ENCODE peak calls at places on chromosome 18, in eight cellular contexts. E, L, P, H, Q, W, I and D are unnamed samples.

GRCh38 chr18:58135806-58136331 is 91.8 kb downstream of the NEDD4L start:
- DNase-seq in P (peak; percentile 67), L (no peak), Q (peak; percentile 80), I (no peak), H (no peak), W (no peak), E (peak; percentile 77), D (no peak)

GRCh38 chr18:14925281-14925709 is 177.3 kb downstream of the ANKRD30B start:
- DNase-seq in I (peak; percentile 65), H (no peak), W (no peak), Q (peak; percentile 5), P (no peak), L (no peak), E (no peak), D (no peak)

GRCh38 chr18:50113726-50114125 is 81.2 kb downstream of the MYO5B start:
- DNase-seq in Q (no peak), P (no peak), I (no peak), L (no peak), H (no peak), W (no peak), E (no peak), D (no peak)

GRCh38 chr18:30967701-30968100 is 74.8 kb downstream of the DSC3 start:
- DNase-seq in P (no peak), H (no peak), E (no peak), W (no peak), L (no peak), I (no peak), Q (no peak), D (no peak)

GRCh38 chr18:23662309-23663263 is at the start of gene ANKRD29:
- DNase-seq in H (no peak), Q (peak; percentile 4), W (no peak), I (no peak), P (no peak), E (peak; percentile 65), L (no peak), D (peak; percentile 51)

GRCh38 chr18:47108373-47108772 is 41.9 kb downstream of the HDHD2 start:
- DNase-seq in I (no peak), H (no peak), E (no peak), L (no peak), Q (no peak), P (no peak), W (no peak), D (no peak)

GRCh38 chr18:76573325-76574025 is 78.4 kb upstream of the ZNF516 start:
- DNase-seq in I (no peak), W (no peak), H (no peak), L (no peak), E (peak; percentile 60), P (no peak), Q (peak; percentile 42), D (no peak)

GRCh38 chr18:5894613-5895299 is 566 bp downstream of the TMEM200C start:
- DNase-seq in L (peak; percentile 45), H (peak; percentile 54), P (no peak), W (peak; percentile 18), E (no peak), I (no peak), Q (no peak), D (peak; percentile 64)

GRCh38 chr18:61975526-61976326 is 82.9 kb upstream of the RNF152 start:
- DNase-seq in P (no peak), E (no peak), W (no peak), L (no peak), H (no peak), I (no peak), Q (no peak), D (no peak)

GRCh38 chr18:48545690-48546365 is 7.0 kb downstream of the CTIF start:
- DNase-seq in E (no peak), H (peak; percentile 83), L (peak; percentile 64), I (peak; percentile 81), W (peak; percentile 30), Q (peak; percentile 67), P (no peak), D (no peak)

GRCh38 chr18:12543697-12544096 is 114.2 kb downstream of the SPIRE1 start:
- DNase-seq in I (no peak), L (no peak), H (no peak), Q (peak; percentile 41), P (no peak), E (peak; percentile 85), W (no peak), D (no peak)

GRCh38 chr18:12960395-12960794 is 12.6 kb downstream of the SEH1L start:
- DNase-seq in E (no peak), L (no peak), I (no peak), Q (no peak), W (no peak), P (no peak), H (no peak), D (no peak)

GRCh38 chr18:22933958-22934423 is 863 bp downstream of the RBBP8 start:
- DNase-seq in Q (no peak), W (no peak), I (no peak), L (no peak), H (no peak), P (no peak), E (no peak), D (no peak)

GRCh38 chr18:44759925-44760342 is 79.2 kb downstream of the SETBP1 start:
- DNase-seq in I (no peak), W (no peak), L (no peak), H (no peak), P (no peak), Q (no peak), E (no peak), D (no peak)

GRCh38 chr18:75544496-75544895 is 117.0 kb upstream of the SMIM21 start:
- DNase-seq in W (no peak), E (no peak), Q (peak; percentile 37), P (peak; percentile 42), I (no peak), L (no peak), H (no peak), D (no peak)

GRCh38 chr18:41938445-41938844 is 16.6 kb upstream of the PIK3C3 start:
- DNase-seq in I (no peak), P (no peak), E (peak; percentile 21), Q (peak; percentile 94), W (no peak), L (no peak), H (no peak), D (no peak)

GRCh38 chr18:53941601-53942335 is 282.7 kb downstream of the MBD2 start:
- DNase-seq in H (no peak), L (no peak), E (peak; percentile 30), P (no peak), I (no peak), Q (no peak), W (no peak), D (no peak)

GRCh38 chr18:36386150-36386920 is 88.8 kb downstream of the FHOD3 start:
- DNase-seq in P (no peak), L (no peak), H (no peak), E (no peak), I (peak; percentile 57), W (no peak), Q (no peak), D (no peak)

GRCh38 chr18:23593720-23594119 is 7.4 kb upstream of the NPC1 start:
- DNase-seq in H (no peak), W (no peak), P (no peak), Q (peak; percentile 79), E (peak; percentile 95), L (no peak), I (no peak), D (no peak)

GRCh38 chr18:7855671-7856070 is 288.6 kb downstream of the PTPRM start:
- DNase-seq in L (no peak), P (no peak), E (no peak), H (no peak), I (no peak), Q (no peak), W (no peak), D (no peak)

GRCh38 chr18:28161608-28162599 is 15.0 kb downstream of the CDH2 start:
- DNase-seq in P (no peak), Q (no peak), E (peak; percentile 59), I (no peak), W (no peak), H (no peak), L (no peak), D (no peak)

GRCh38 chr18:11669271-11669947 is 19.7 kb upstream of the GNAL start:
- DNase-seq in H (peak; percentile 32), Q (no peak), I (no peak), E (no peak), L (no peak), W (peak; percentile 63), P (no peak), D (no peak)

GRCh38 chr18:49849331-49850217 is 36.2 kb upstream of the ACAA2 start:
- DNase-seq in H (no peak), P (peak; percentile 96), I (no peak), E (peak; percentile 87), L (no peak), Q (peak; percentile 92), W (peak; percentile 41), D (no peak)

GRCh38 chr18:957829-958228 is 53.2 kb downstream of the ADCYAP1 start:
- DNase-seq in L (no peak), E (no peak), W (no peak), I (no peak), Q (no peak), H (no peak), P (no peak), D (no peak)
- TF ChIP-seq CTCF in L (no peak), E (no peak), W (no peak), I (no peak), Q (no peak), H (no peak), P (no peak), D (no peak)

GRCh38 chr18:63514326-63514725 is 27.8 kb upstream of the SERPINB12 start:
- DNase-seq in Q (no peak), E (no peak), L (no peak), I (no peak), W (no peak), P (no peak), H (no peak), D (no peak)

GRCh38 chr18:63511285-63511684 is 30.9 kb upstream of the SERPINB12 start:
- DNase-seq in E (peak; percentile 87), P (peak; percentile 82), L (no peak), H (no peak), I (no peak), Q (peak; percentile 49), W (no peak), D (no peak)

GRCh38 chr18:63515799-63516198 is 26.4 kb upstream of the SERPINB12 start:
- DNase-seq in W (no peak), H (no peak), Q (no peak), E (no peak), P (no peak), I (no peak), L (no peak), D (no peak)

GRCh38 chr18:63518178-63519012 is 23.8 kb upstream of the SERPINB12 start:
- DNase-seq in I (no peak), W (peak; percentile 30), L (no peak), P (peak; percentile 78), E (peak; percentile 91), H (no peak), Q (peak; percentile 76), D (peak; percentile 67)

GRCh38 chr18:63515279-63515678 is 26.9 kb upstream of the SERPINB12 start:
- DNase-seq in Q (no peak), E (no peak), W (no peak), P (no peak), L (no peak), I (no peak), H (no peak), D (no peak)
- TF ChIP-seq CTCF in Q (peak; percentile 28), E (peak; percentile 28), W (no peak), P (peak; percentile 33), L (no peak), I (no peak), H (no peak), D (peak; percentile 69)

GRCh38 chr18:60413944-60414547 is 41.5 kb upstream of the MC4R start:
- DNase-seq in L (no peak), I (no peak), E (peak; percentile 53), Q (no peak), H (no peak), P (peak; percentile 10), W (no peak), D (no peak)
- TF ChIP-seq CTCF in L (no peak), I (no peak), E (peak; percentile 85), Q (peak; percentile 64), H (no peak), P (peak; percentile 73), W (no peak), D (no peak)

GRCh38 chr18:26803643-26804042 is 61.9 kb downstream of the AQP4 start:
- DNase-seq in E (no peak), I (no peak), W (no peak), Q (no peak), P (no peak), L (no peak), H (no peak), D (no peak)
- TF ChIP-seq CTCF in E (no peak), I (no peak), W (no peak), Q (no peak), P (no peak), L (no peak), H (no peak), D (no peak)